ENCODE peak calls at places on chromosome 22, in nine cellular contexts. I is activated CD4-positive, alpha-beta T cell treated with anti-CD3 and anti-CD28 coated beads for 48 hours; E is PC-9; C is AG04450; A is GM23338; N is activated T-cell treated with anti-CD3 and anti-CD28 coated beads for 24 hours; K is pulmonary artery endothelial cell; X is psoas muscle; O is left ventricle myocardium inferior. Y is an unnamed sample.

GRCh38 chr22:37343863-37344734 is 61.8 kb downstream of the CYTH4 start:
- DNase-seq in I (no peak), E (no peak), C (no peak), A (no peak), N (no peak), K (no peak), X (no peak), O (no peak), Y (no peak)

GRCh38 chr22:38802671-38803121 is 8.8 kb upstream of the DNAL4 start:
- DNase-seq in I (no peak), E (peak; percentile 99), C (peak; percentile 85), A (peak; percentile 70), N (no peak), K (no peak), X (peak; percentile 79), O (no peak), Y (no peak)

GRCh38 chr22:41247703-41248102 is 7.0 kb upstream of the CHADL start:
- DNase-seq in I (no peak), E (no peak), C (no peak), A (no peak), N (no peak), K (no peak), X (no peak), O (peak; percentile 67), Y (no peak)

GRCh38 chr22:38282397-38282796 is 9.6 kb upstream of the TMEM184B start:
- DNase-seq in I (no peak), E (peak; percentile 76), C (no peak), A (no peak), N (no peak), K (no peak), X (no peak), O (no peak), Y (no peak)

GRCh38 chr22:23565942-23566715 is 14.0 kb downstream of the IGLL1 start:
- DNase-seq in I (no peak), E (no peak), C (no peak), A (peak; percentile 35), N (no peak), K (no peak), X (peak; percentile 43), O (no peak), Y (no peak)

GRCh38 chr22:20940904-20941385 is 23.7 kb downstream of the CRKL start:
- DNase-seq in I (no peak), E (no peak), C (no peak), A (no peak), N (no peak), K (no peak), X (no peak), O (no peak), Y (no peak)

GRCh38 chr22:46432164-46433068 is 96.9 kb downstream of the TRMU start:
- DNase-seq in I (peak; percentile 41), E (no peak), C (no peak), A (no peak), N (peak; percentile 6), K (no peak), X (no peak), O (no peak), Y (peak; percentile 44)

GRCh38 chr22:29115682-29116313 is 43.0 kb downstream of the KREMEN1 start:
- DNase-seq in I (no peak), E (no peak), C (peak; percentile 21), A (no peak), N (no peak), K (no peak), X (no peak), O (no peak), Y (no peak)

GRCh38 chr22:50728523-50728931 is 9.5 kb upstream of the ACR start:
- DNase-seq in I (no peak), E (no peak), C (no peak), A (no peak), N (no peak), K (no peak), X (peak; percentile 42), O (peak; percentile 12), Y (no peak)

Y was measured in memory B cell.